ENCODE peak calls at places on chromosomes 11 and 22, in ten cellular contexts. L is Peyer's patch, A is brain microvascular endothelial cell, N is IMR-90, K is esophagus squamous epithelium, U is AG04450, W is heart right ventricle, J is GM23338, H is neural progenitor cell, X is retinal pigment epithelial cell. T is an unnamed sample.

GRCh38 chr11:6427516-6427915 is 8.6 kb upstream of the APBB1 start:
- DNase-seq in N (no peak), H (peak), J (peak), U (no peak), X (no peak), A (no peak), L (no peak), W (no peak), K (no peak), T (no peak)

GRCh38 chr11:36122715-36123114 is 166.5 kb downstream of the COMMD9 start:
- DNase-seq in J (no peak), X (no peak), U (no peak), A (no peak), H (no peak), W (no peak), K (no peak), L (no peak), N (no peak), T (no peak)

GRCh38 chr11:116792869-116793475 is 1.3 kb upstream of the APOA5 start:
- DNase-seq in A (peak), H (no peak), N (peak), W (no peak), U (no peak), K (no peak), L (no peak), J (no peak), X (no peak), T (no peak)

GRCh38 chr22:50728523-50728931 is 9.5 kb upstream of the ACR start:
- DNase-seq in U (no peak), A (no peak), K (no peak), H (no peak), L (no peak), N (no peak), J (no peak), X (no peak), W (no peak), T (no peak)

GRCh38 chr11:29432719-29433325 is 584.0 kb downstream of the KCNA4 start:
- DNase-seq in U (no peak), L (no peak), H (peak), N (peak), X (no peak), K (no peak), W (no peak), J (peak), A (no peak), T (no peak)

GRCh38 chr11:91326280-91326679 is 898.3 kb upstream of the FAT3 start:
- DNase-seq in L (no peak), A (no peak), J (no peak), N (no peak), H (no peak), K (no peak), X (no peak), W (no peak), U (no peak), T (no peak)

GRCh38 chr11:944711-945470 is 19.2 kb downstream of the AP2A2 start:
- DNase-seq in J (peak), X (no peak), A (no peak), K (no peak), U (no peak), N (peak), H (peak), W (no peak), L (no peak), T (peak)

GRCh38 chr11:111749646-111750045 is 16.5 kb downstream of the PPP2R1B start:
- DNase-seq in W (no peak), L (no peak), U (no peak), H (no peak), N (no peak), A (no peak), K (no peak), X (no peak), J (no peak), T (no peak)

GRCh38 chr11:84289381-84289906 is 1003.3 kb upstream of the CCDC90B start:
- DNase-seq in W (no peak), J (no peak), U (peak), K (no peak), X (peak), L (no peak), A (peak), N (peak), H (no peak), T (peak)

GRCh38 chr11:116397556-116398167 is 375.1 kb downstream of the BUD13 start:
- DNase-seq in H (no peak), L (no peak), A (no peak), N (no peak), J (no peak), X (no peak), U (no peak), K (no peak), W (no peak), T (no peak)

GRCh38 chr22:39907035-39907434 is 6.2 kb downstream of the GRAP2 start:
- DNase-seq in H (no peak), A (no peak), W (no peak), U (no peak), K (no peak), X (no peak), L (no peak), N (no peak), J (no peak), T (no peak)

GRCh38 chr11:66322732-66323427 is 6.0 kb upstream of the CD248 start:
- DNase-seq in X (no peak), W (no peak), U (no peak), J (no peak), A (no peak), K (no peak), L (no peak), N (no peak), H (no peak), T (no peak)

GRCh38 chr22:22687638-22688500 is 43.5 kb downstream of the GGTLC2 start:
- DNase-seq in W (peak), N (peak), A (peak), K (no peak), U (peak), L (no peak), X (no peak), H (peak), J (peak), T (no peak)

GRCh38 chr22:23237841-23238240 is 57.5 kb downstream of the BCR start:
- DNase-seq in L (no peak), J (no peak), N (no peak), H (no peak), W (no peak), X (no peak), K (no peak), A (no peak), U (no peak), T (no peak)

GRCh38 chr11:106331163-106331562 is 253.7 kb downstream of the AASDHPPT start:
- DNase-seq in K (no peak), L (no peak), X (no peak), J (no peak), N (no peak), W (no peak), H (no peak), U (no peak), A (no peak), T (no peak)

GRCh38 chr11:84430661-84431060 is 1144.5 kb upstream of the CCDC90B start:
- DNase-seq in K (no peak), N (no peak), L (no peak), W (no peak), H (peak), J (peak), U (no peak), X (no peak), A (no peak), T (no peak)

GRCh38 chr11:12008790-12009616 is 577 bp upstream of the DKK3 start:
- DNase-seq in A (no peak), K (no peak), U (no peak), L (no peak), X (no peak), W (peak), H (peak), N (peak), J (peak), T (no peak)

GRCh38 chr11:26583550-26583949 is 11.5 kb upstream of the MUC15 start:
- DNase-seq in U (no peak), L (no peak), H (no peak), X (peak), A (peak), N (no peak), K (no peak), W (no peak), J (no peak), T (no peak)

GRCh38 chr22:21755855-21756284 is 20.3 kb upstream of the YPEL1 start:
- DNase-seq in X (no peak), J (no peak), H (no peak), U (peak), N (peak), A (peak), K (no peak), W (no peak), L (no peak), T (no peak)

GRCh38 chr11:2788751-2789140 is 89.0 kb upstream of the KCNQ1OT1 start:
- DNase-seq in H (no peak), W (peak), X (no peak), A (no peak), N (no peak), J (no peak), L (peak), U (no peak), K (no peak), T (no peak)

GRCh38 chr11:126166413-126166812 is 45.0 kb downstream of the RPUSD4 start:
- DNase-seq in X (no peak), H (no peak), K (no peak), N (no peak), L (no peak), A (no peak), W (no peak), U (no peak), J (no peak), T (no peak)

GRCh38 chr11:16809901-16810668 is 71.6 kb downstream of the C11orf58 start:
- DNase-seq in N (peak), A (no peak), K (no peak), U (no peak), X (no peak), H (no peak), J (no peak), W (peak), L (no peak), T (no peak)

GRCh38 chr11:45884596-45885185 is 760 bp upstream of the MAPK8IP1 start:
- DNase-seq in L (no peak), X (no peak), W (no peak), A (no peak), H (no peak), J (no peak), U (no peak), N (no peak), K (no peak), T (no peak)

DNA sequence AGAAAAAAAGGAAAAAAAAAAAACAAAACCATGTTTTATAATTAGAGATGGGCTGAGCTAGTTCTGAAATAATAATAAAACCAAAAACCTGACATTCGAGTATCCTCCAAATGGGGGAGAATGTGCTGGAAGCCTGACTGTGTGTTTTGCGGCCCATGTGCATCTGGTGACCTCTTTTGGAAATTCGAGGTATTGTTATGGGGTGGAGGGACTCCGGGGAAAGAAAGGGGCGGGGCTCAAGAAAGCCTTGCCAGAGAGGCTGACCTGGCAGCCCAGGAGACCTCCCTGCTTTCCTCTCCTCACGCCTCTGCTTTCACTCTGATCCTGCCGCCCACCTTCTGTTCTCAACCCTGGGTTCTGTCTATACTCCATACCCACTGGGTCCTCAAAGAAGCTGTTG is 72.9 kb downstream of the CTTN start:
- DNase-seq in U (no peak), N (no peak), L (no peak), J (peak), K (no peak), X (no peak), A (peak), H (peak), W (no peak), T (no peak)
- TF ChIP-seq CTCF in U (peak), N (peak), L (no peak), J (peak), K (no peak), X (peak), A (peak), H (peak), W (no peak), T (no peak)

GRCh38 chr11:122721964-122722266 is 66.4 kb downstream of the UBASH3B start:
- DNase-seq in N (peak), L (no peak), K (no peak), W (no peak), X (no peak), U (peak), H (no peak), A (peak), J (no peak), T (no peak)
- H3K4me3 ChIP-seq in N (no peak), L (no peak), K (no peak), W (no peak), X (no peak), U (no peak), H (no peak), A (no peak), J (no peak), T (no peak)

GRCh38 chr11:61870429-61871039 is 20.8 kb downstream of the FADS3 start:
- DNase-seq in N (no peak), L (no peak), K (no peak), U (no peak), A (no peak), H (no peak), J (no peak), W (no peak), X (no peak), T (no peak)
- TF ChIP-seq CTCF in N (no peak), L (no peak), K (no peak), U (no peak), A (no peak), H (no peak), J (no peak), W (no peak), X (no peak), T (no peak)

DNA sequence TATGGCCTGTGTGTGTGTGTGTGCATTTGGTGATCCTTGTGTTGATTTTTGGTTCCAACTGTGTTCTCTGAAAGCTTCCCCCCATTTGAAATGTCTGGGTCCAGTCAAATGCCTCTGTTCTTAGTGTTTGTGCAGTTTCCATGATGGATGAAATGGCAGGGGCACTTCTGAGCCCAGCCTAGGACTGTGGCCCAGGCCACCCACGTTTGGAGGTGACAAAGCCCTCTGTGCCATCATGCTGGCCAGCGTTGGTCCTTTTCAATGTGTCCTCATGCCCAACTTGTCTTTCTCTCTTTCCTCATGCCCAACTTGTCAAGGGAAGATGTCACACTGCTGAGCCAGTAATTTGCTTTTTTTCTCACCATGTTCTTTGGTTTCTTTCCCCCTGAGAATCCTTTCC is 113.8 kb upstream of the NAV2 start:
- DNase-seq in U (no peak), A (no peak), W (no peak), N (no peak), L (no peak), J (no peak), K (no peak), H (no peak), X (no peak), T (no peak)
- H3K4me3 ChIP-seq in U (no peak), A (no peak), W (no peak), N (no peak), L (no peak), J (no peak), K (no peak), H (no peak), X (peak), T (no peak)

GRCh38 chr11:102010776-102011500 is 36.3 kb upstream of the CFAP300 start:
- DNase-seq in N (peak), X (peak), L (peak), H (peak), J (peak), K (no peak), A (peak), W (peak), U (peak), T (peak)

GRCh38 chr11:102017029-102017428 is 30.2 kb upstream of the CFAP300 start:
- DNase-seq in J (no peak), N (no peak), A (no peak), X (no peak), K (no peak), L (no peak), W (no peak), H (no peak), U (no peak), T (no peak)

GRCh38 chr11:102012946-102013345 is 34.3 kb upstream of the CFAP300 start:
- DNase-seq in W (no peak), A (no peak), H (no peak), K (no peak), J (no peak), L (no peak), U (no peak), N (no peak), X (no peak), T (no peak)

GRCh38 chr11:102014756-102015155 is 32.5 kb upstream of the CFAP300 start:
- DNase-seq in U (no peak), K (no peak), H (no peak), L (no peak), J (no peak), N (no peak), A (no peak), X (no peak), W (no peak), T (no peak)
- TF ChIP-seq CTCF in U (no peak), K (no peak), H (no peak), L (no peak), J (no peak), N (no peak), A (no peak), X (no peak), W (no peak), T (no peak)

GRCh38 chr11:22822204-22822603 is 7.4 kb downstream of the SVIP start:
- DNase-seq in U (no peak), H (no peak), J (no peak), K (no peak), X (no peak), N (no peak), W (no peak), L (no peak), A (no peak), T (no peak)
- H3K4me3 ChIP-seq in U (no peak), H (no peak), J (no peak), K (no peak), X (no peak), N (no peak), W (no peak), L (no peak), A (no peak), T (no peak)

GRCh38 chr11:9092085-9092484 is 686 bp upstream of the SCUBE2 start:
- DNase-seq in U (no peak), X (no peak), L (no peak), W (no peak), N (no peak), J (no peak), A (no peak), H (no peak), K (no peak), T (no peak)

GRCh38 chr11:9091044-9091936 is at the start of gene SCUBE2:
- DNase-seq in K (no peak), W (no peak), L (peak), U (no peak), J (peak), H (peak), N (no peak), A (no peak), X (no peak), T (no peak)

GRCh38 chr11:9095421-9095820 is 4.0 kb upstream of the SCUBE2 start:
- DNase-seq in H (no peak), K (no peak), U (no peak), N (no peak), J (peak), X (no peak), A (no peak), W (no peak), L (no peak), T (no peak)

GRCh38 chr11:9094420-9094819 is 3.0 kb upstream of the SCUBE2 start:
- DNase-seq in W (no peak), H (no peak), N (no peak), X (no peak), J (no peak), L (no peak), A (no peak), U (no peak), K (no peak), T (no peak)

GRCh38 chr11:9092846-9093778 is 1.7 kb upstream of the SCUBE2 start:
- DNase-seq in X (no peak), N (no peak), U (no peak), A (no peak), H (no peak), W (no peak), L (no peak), K (no peak), J (no peak), T (no peak)
- TF ChIP-seq CTCF in X (peak), N (peak), U (peak), A (peak), H (peak), W (no peak), L (no peak), K (no peak), J (peak), T (peak)